ENCODE peak calls at places on chromosomes 11 and 22, in six cellular contexts. T is fibroblast of lung, D is left ventricle myocardium inferior, L is BJ, K is HepG2, J is epithelial cell of proximal tubule. V is an unnamed sample.

GRCh38 chr22:25403752-25404471 is 160.6 kb upstream of the GRK3 start:
- DNase-seq in T (peak; percentile 32), D (no peak), L (peak; percentile 31), K (peak; percentile 15), J (no peak), V (no peak)

GRCh38 chr11:17076517-17077239 is 789 bp downstream of the RPS13 start:
- DNase-seq in T (peak; percentile 3), D (no peak), L (no peak), K (no peak), J (no peak), V (no peak)

GRCh38 chr11:203056-203944 is 3.9 kb downstream of the BET1L start:
- DNase-seq in T (no peak), D (no peak), L (no peak), K (no peak), J (no peak), V (no peak)

GRCh38 chr22:50266994-50267393 is 3.2 kb downstream of the MAPK11 start:
- DNase-seq in T (no peak), D (no peak), L (no peak), K (no peak), J (no peak), V (no peak)

GRCh38 chr11:2883717-2884423 is 1.7 kb downstream of the CDKN1C start:
- DNase-seq in T (no peak), D (peak; percentile 62), L (no peak), K (no peak), J (no peak), V (no peak)

GRCh38 chr11:82250047-82250446 is 483.6 kb downstream of the FAM181B start:
- DNase-seq in T (no peak), D (no peak), L (no peak), K (no peak), J (no peak), V (no peak)

GRCh38 chr11:9092846-9093778 is 1.7 kb upstream of the SCUBE2 start:
- DNase-seq in T (no peak), D (no peak), L (no peak), K (no peak), J (no peak), V (no peak)

GRCh38 chr22:17847360-17848078 is 73.2 kb upstream of the BID start:
- DNase-seq in T (peak; percentile 34), D (no peak), L (no peak), K (no peak), J (no peak), V (no peak)

GRCh38 chr11:35272391-35272821 is 133.4 kb downstream of the CD44 start:
- DNase-seq in T (no peak), D (no peak), L (no peak), K (no peak), J (no peak), V (no peak)

GRCh38 chr22:24460418-24461089 is 33.2 kb downstream of the ADORA2A start:
- DNase-seq in T (peak; percentile 30), D (no peak), L (no peak), K (peak; percentile 28), J (no peak), V (no peak)

GRCh38 chr11:86218125-86219081 is 26.1 kb upstream of the EED start:
- DNase-seq in T (peak; percentile 64), D (peak; percentile 52), L (no peak), K (peak; percentile 64), J (peak; percentile 36), V (peak; percentile 35)

GRCh38 chr22:34306361-34306760 is 386.1 kb upstream of the LARGE1 start:
- DNase-seq in T (no peak), D (no peak), L (no peak), K (no peak), J (no peak), V (no peak)

GRCh38 chr11:35525501-35526175 is at the start of gene PAMR1:
- DNase-seq in T (peak; percentile 76), D (peak; percentile 54), L (no peak), K (no peak), J (no peak), V (no peak)

GRCh38 chr11:111826322-111826950 is 44.9 kb downstream of the ALG9 start:
- DNase-seq in T (no peak), D (no peak), L (no peak), K (no peak), J (no peak), V (no peak)

GRCh38 chr22:24430431-24431308 is 3.3 kb downstream of the ADORA2A start:
- DNase-seq in T (no peak), D (no peak), L (no peak), K (no peak), J (no peak), V (no peak)

GRCh38 chr11:45045692-45046471 is 95.2 kb upstream of the TP53I11 start:
- DNase-seq in T (peak; percentile 48), D (peak; percentile 50), L (no peak), K (no peak), J (peak; percentile 27), V (no peak)

DNA sequence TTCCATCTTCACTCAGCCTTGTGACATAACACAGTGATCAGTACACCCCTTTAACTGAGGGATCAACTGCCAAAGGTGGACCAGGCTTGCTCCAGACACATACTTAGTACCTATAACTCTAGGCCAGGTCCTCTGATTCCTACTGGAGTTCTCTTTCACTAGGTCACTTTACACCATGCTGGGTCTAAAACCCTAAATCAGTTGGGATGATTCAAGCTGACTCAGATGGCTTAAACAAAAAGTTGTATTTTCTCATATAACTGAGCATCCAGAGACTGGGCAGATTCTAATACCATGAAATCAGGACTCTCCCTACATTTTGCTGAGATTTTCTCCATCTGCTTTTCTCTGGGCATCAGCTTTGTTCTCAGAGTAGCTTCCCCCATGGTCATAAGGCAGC is 26.0 kb upstream of the FLI1 start:
- DNase-seq in T (no peak), D (no peak), L (no peak), K (no peak), J (no peak), V (no peak)
- TF ChIP-seq CTCF in T (no peak), D (no peak), L (no peak), K (no peak), J (no peak), V (no peak)

DNA sequence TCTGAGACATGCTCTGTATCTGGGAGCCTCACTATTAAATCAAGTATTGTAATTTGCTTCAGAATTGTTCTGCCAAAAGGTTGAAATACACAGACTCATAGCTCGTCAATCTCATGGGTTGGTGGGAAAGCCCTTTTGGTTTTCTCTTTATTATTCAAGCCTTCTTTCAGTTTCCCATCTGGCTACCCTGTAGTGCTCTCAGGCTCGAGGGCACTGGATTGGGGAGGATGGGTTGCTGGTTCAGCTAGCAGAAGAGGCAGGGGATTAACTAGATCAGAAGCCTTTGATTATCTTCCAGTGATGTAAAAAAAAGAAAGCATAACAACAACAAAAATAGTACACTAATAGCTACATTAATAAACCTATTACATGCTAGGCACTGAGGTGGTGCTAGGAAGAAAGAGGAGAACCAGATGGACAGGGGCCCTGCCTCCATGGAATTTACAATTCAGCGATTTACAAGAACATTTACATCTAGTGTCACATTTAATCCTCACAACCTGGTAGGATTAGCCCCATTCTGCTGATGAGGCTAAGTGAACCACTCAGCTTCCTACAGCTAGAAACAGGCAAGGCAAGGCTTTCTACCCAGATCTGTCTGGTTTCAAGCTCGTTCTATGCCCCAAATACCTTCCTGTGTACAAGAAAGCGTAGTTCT is 368.5 kb downstream of the BUD13 start:
- DNase-seq in T (no peak), D (no peak), L (no peak), K (no peak), J (no peak), V (no peak)
- H3K4me3 ChIP-seq in T (no peak overlapping the region), D (no peak overlapping the region), L (no peak overlapping the region), K (no peak overlapping the region), J (no peak overlapping the region), V (no peak overlapping the region)

GRCh38 chr11:132251095-132251494 is 880.7 kb downstream of the NTM start:
- DNase-seq in T (no peak), D (no peak), L (no peak), K (no peak), J (no peak), V (no peak)
- TF ChIP-seq CTCF in T (no peak), D (no peak), L (no peak), K (no peak), J (no peak), V (no peak)

DNA sequence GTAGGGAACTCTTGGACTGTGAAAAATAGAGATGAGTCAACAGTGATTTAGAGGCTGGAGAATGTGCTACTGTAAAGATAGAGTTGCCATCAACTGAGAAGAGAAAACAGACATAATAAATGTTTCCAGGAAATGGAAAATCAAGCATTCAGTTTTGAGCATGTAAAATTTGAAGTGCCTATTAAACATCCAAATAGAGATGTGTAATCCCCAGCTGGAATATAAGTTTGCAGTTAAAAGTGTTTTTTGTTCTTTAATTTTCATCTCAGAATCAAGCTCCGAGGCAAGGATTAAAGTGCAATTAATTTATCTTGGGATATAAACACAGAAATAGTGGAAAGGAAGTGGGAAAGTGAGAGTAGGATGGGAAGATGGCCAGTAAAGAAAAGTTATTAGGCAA is 666.0 kb upstream of the RAG2 start:
- DNase-seq in T (no peak), D (no peak), L (no peak), K (no peak), J (no peak), V (no peak)
- H3K4me3 ChIP-seq in T (no peak overlapping the region), D (no peak overlapping the region), L (no peak overlapping the region), K (no peak overlapping the region), J (no peak overlapping the region), V (no peak overlapping the region)